ENCODE peak calls at places on chromosomes 2 and 18, in four cellular contexts. One of them, this sample, is unnamed.

GRCh38 chr2:217325251-217325650 is 465.4 kb upstream of the TNP1 start:
- DNase-seq in K562: no peak
- DNase-seq in HepG2: peak
- DNase-seq in GM12878: no peak
- DNase-seq in this sample: no peak

GRCh38 chr2:120394764-120395163 is 48.8 kb downstream of the INHBB start:
- DNase-seq in K562: no peak
- DNase-seq in HepG2: no peak
- DNase-seq in GM12878: no peak
- DNase-seq in this sample: no peak

GRCh38 chr2:190714958-190715357 is 66.1 kb downstream of the NAB1 start:
- DNase-seq in K562: no peak
- DNase-seq in HepG2: no peak
- DNase-seq in GM12878: no peak
- DNase-seq in this sample: no peak

GRCh38 chr2:227134591-227134990 is 29.4 kb downstream of the COL4A4 start:
- DNase-seq in K562: no peak
- DNase-seq in HepG2: no peak
- DNase-seq in GM12878: no peak
- DNase-seq in this sample: no peak

GRCh38 chr2:99031991-99032390 is 96.0 kb upstream of the CRACDL start:
- DNase-seq in K562: no peak
- DNase-seq in HepG2: no peak
- DNase-seq in GM12878: no peak
- DNase-seq in this sample: no peak

GRCh38 chr2:170324640-170325046 is 146.7 kb downstream of the MYO3B start:
- DNase-seq in K562: peak
- DNase-seq in HepG2: peak
- DNase-seq in GM12878: no peak
- DNase-seq in this sample: peak

GRCh38 chr2:172098287-172098649 is 4.4 kb downstream of the DLX2 start:
- DNase-seq in K562: no peak
- DNase-seq in HepG2: no peak
- DNase-seq in GM12878: no peak
- DNase-seq in this sample: peak

GRCh38 chr2:32735370-32735769 is 107.5 kb downstream of the TTC27 start:
- DNase-seq in K562: no peak
- DNase-seq in HepG2: no peak
- DNase-seq in GM12878: no peak
- DNase-seq in this sample: no peak

GRCh38 chr2:45069711-45070664 is 60.7 kb upstream of the SIX2 start:
- DNase-seq in K562: no peak
- DNase-seq in HepG2: no peak
- DNase-seq in GM12878: no peak
- DNase-seq in this sample: peak

GRCh38 chr2:100895402-100895801 is 75.5 kb downstream of the NPAS2 start:
- DNase-seq in K562: no peak
- DNase-seq in HepG2: no peak
- DNase-seq in GM12878: no peak
- DNase-seq in this sample: no peak

GRCh38 chr18:4581966-4582365 is 126.9 kb upstream of the DLGAP1 start:
- DNase-seq in K562: no peak
- DNase-seq in HepG2: no peak
- DNase-seq in GM12878: no peak
- DNase-seq in this sample: peak

GRCh38 chr2:24816404-24816803 is 23.2 kb downstream of the CENPO start:
- DNase-seq in K562: no peak
- DNase-seq in HepG2: no peak
- DNase-seq in GM12878: no peak
- DNase-seq in this sample: no peak

GRCh38 chr2:70984576-70985282 is 6.3 kb downstream of the ANKRD53 start:
- DNase-seq in K562: peak
- DNase-seq in HepG2: no peak
- DNase-seq in GM12878: no peak
- DNase-seq in this sample: peak

GRCh38 chr18:25832008-25832604 is 258.3 kb downstream of the SS18 start:
- DNase-seq in K562: peak
- DNase-seq in HepG2: peak
- DNase-seq in GM12878: no peak
- DNase-seq in this sample: peak

GRCh38 chr2:214750529-214750928 is 59.0 kb downstream of the BARD1 start:
- DNase-seq in K562: no peak
- DNase-seq in HepG2: no peak
- DNase-seq in GM12878: no peak
- DNase-seq in this sample: no peak

GRCh38 chr18:36139251-36139650 is 9.6 kb downstream of the ELP2 start:
- DNase-seq in K562: no peak
- DNase-seq in HepG2: no peak
- DNase-seq in GM12878: no peak
- DNase-seq in this sample: no peak

GRCh38 chr2:181923123-181923522 is 31.6 kb downstream of the ITPRID2 start:
- DNase-seq in K562: no peak
- DNase-seq in HepG2: no peak
- DNase-seq in GM12878: no peak
- DNase-seq in this sample: no peak

GRCh38 chr2:156562136-156562535 is 126.0 kb downstream of the GPD2 start:
- DNase-seq in K562: no peak
- DNase-seq in HepG2: no peak
- DNase-seq in GM12878: no peak
- DNase-seq in this sample: no peak

GRCh38 chr2:26274058-26274613 is 29.4 kb downstream of the HADHB start:
- DNase-seq in K562: no peak
- DNase-seq in HepG2: peak
- DNase-seq in GM12878: no peak
- DNase-seq in this sample: no peak

GRCh38 chr2:158932246-158932645 is 36.2 kb upstream of the TANC1 start:
- DNase-seq in K562: no peak
- DNase-seq in HepG2: no peak
- DNase-seq in GM12878: no peak
- DNase-seq in this sample: no peak

GRCh38 chr2:216344206-216344957 is 27.9 kb downstream of the MARCHF4 start:
- DNase-seq in K562: peak
- DNase-seq in HepG2: no peak
- DNase-seq in GM12878: no peak
- DNase-seq in this sample: peak

GRCh38 chr2:11980809-11981208 is 234.4 kb downstream of the LPIN1 start:
- DNase-seq in K562: no peak
- DNase-seq in HepG2: no peak
- DNase-seq in GM12878: no peak
- DNase-seq in this sample: no peak

GRCh38 chr2:109124982-109125594 is 3.9 kb upstream of the SH3RF3 start:
- DNase-seq in K562: no peak
- DNase-seq in HepG2: no peak
- DNase-seq in GM12878: no peak
- DNase-seq in this sample: peak

GRCh38 chr2:134455426-134455825 is 201.6 kb downstream of the MGAT5 start:
- DNase-seq in K562: no peak
- DNase-seq in HepG2: no peak
- DNase-seq in GM12878: no peak
- DNase-seq in this sample: no peak

GRCh38 chr2:152518656-152519580 is 183.9 kb downstream of the FMNL2 start:
- DNase-seq in K562: no peak
- DNase-seq in HepG2: no peak
- DNase-seq in GM12878: no peak
- DNase-seq in this sample: no peak

GRCh38 chr18:62282188-62282629 is 42.9 kb upstream of the TNFRSF11A start:
- DNase-seq in K562: no peak
- DNase-seq in HepG2: no peak
- DNase-seq in GM12878: no peak
- DNase-seq in this sample: no peak

GRCh38 chr18:34121157-34121807 is 103.4 kb downstream of the NOL4 start:
- DNase-seq in K562: no peak
- DNase-seq in HepG2: peak
- DNase-seq in GM12878: no peak
- DNase-seq in this sample: no peak

GRCh38 chr2:45625824-45626223 is 14.8 kb upstream of the SRBD1 start:
- DNase-seq in K562: no peak
- DNase-seq in HepG2: no peak
- DNase-seq in GM12878: no peak
- DNase-seq in this sample: no peak

GRCh38 chr2:238939521-238940403 is 91.9 kb downstream of the TWIST2 start:
- DNase-seq in K562: no peak
- DNase-seq in HepG2: no peak
- DNase-seq in GM12878: no peak
- DNase-seq in this sample: no peak

GRCh38 chr2:228599297-228599696 is 417.8 kb upstream of the SPHKAP start:
- DNase-seq in K562: no peak
- DNase-seq in HepG2: no peak
- DNase-seq in GM12878: no peak
- DNase-seq in this sample: no peak

GRCh38 chr2:37189452-37190153 is 1.1 kb upstream of the SULT6B1 start:
- DNase-seq in K562: no peak
- DNase-seq in HepG2: peak
- DNase-seq in GM12878: no peak
- DNase-seq in this sample: peak

GRCh38 chr2:67255933-67256615 is 141.1 kb upstream of the ETAA1 start:
- DNase-seq in K562: no peak
- DNase-seq in HepG2: no peak
- DNase-seq in GM12878: no peak
- DNase-seq in this sample: no peak

GRCh38 chr2:165952600-165953210 is 871 bp downstream of the TTC21B start:
- DNase-seq in K562: no peak
- DNase-seq in HepG2: peak
- DNase-seq in GM12878: no peak
- DNase-seq in this sample: no peak

GRCh38 chr18:32368170-32368569 is 102.5 kb downstream of the GAREM1 start:
- DNase-seq in K562: no peak
- DNase-seq in HepG2: no peak
- DNase-seq in GM12878: no peak
- DNase-seq in this sample: no peak

GRCh38 chr2:230872968-230873669 is 8.4 kb downstream of the ITM2C start:
- DNase-seq in K562: no peak
- DNase-seq in HepG2: no peak
- DNase-seq in GM12878: peak
- DNase-seq in this sample: no peak

GRCh38 chr2:158413581-158413980 is 43.0 kb downstream of the CCDC148 start:
- DNase-seq in K562: no peak
- DNase-seq in HepG2: no peak
- DNase-seq in GM12878: no peak
- DNase-seq in this sample: no peak

GRCh38 chr2:107305966-107306365 is 420.0 kb upstream of the ST6GAL2 start:
- DNase-seq in K562: no peak
- DNase-seq in HepG2: no peak
- DNase-seq in GM12878: no peak
- DNase-seq in this sample: no peak

GRCh38 chr2:221779614-221780067 is 207.5 kb upstream of the EPHA4 start:
- DNase-seq in K562: no peak
- DNase-seq in HepG2: no peak
- DNase-seq in GM12878: no peak
- DNase-seq in this sample: no peak

GRCh38 chr2:59233448-59233847 is 992.3 kb upstream of the FANCL start:
- DNase-seq in K562: no peak
- DNase-seq in HepG2: no peak
- DNase-seq in GM12878: no peak
- DNase-seq in this sample: no peak

GRCh38 chr2:949894-950626 is 589 bp upstream of the SNTG2 start:
- DNase-seq in K562: no peak
- DNase-seq in HepG2: no peak
- DNase-seq in GM12878: no peak
- DNase-seq in this sample: peak

GRCh38 chr2:946073-947005 is 4.3 kb upstream of the SNTG2 start:
- DNase-seq in K562: no peak
- DNase-seq in HepG2: no peak
- DNase-seq in GM12878: peak
- DNase-seq in this sample: no peak

GRCh38 chr2:951224-952006 is 766 bp downstream of the SNTG2 start:
- DNase-seq in K562: no peak
- DNase-seq in HepG2: no peak
- DNase-seq in GM12878: no peak
- DNase-seq in this sample: peak

GRCh38 chr2:950627-950992 is at the start of gene SNTG2:
- DNase-seq in K562: peak
- DNase-seq in HepG2: no peak
- DNase-seq in GM12878: no peak
- DNase-seq in this sample: peak

GRCh38 chr2:949384-949893 is 1.2 kb upstream of the SNTG2 start:
- DNase-seq in K562: no peak
- DNase-seq in HepG2: no peak
- DNase-seq in GM12878: no peak
- DNase-seq in this sample: peak
- TF ChIP-seq EZH2 in K562: no peak
- TF ChIP-seq EZH2 in HepG2: no peak
- TF ChIP-seq EZH2 in GM12878: no peak
- TF ChIP-seq EZH2 in this sample: no peak

DNA sequence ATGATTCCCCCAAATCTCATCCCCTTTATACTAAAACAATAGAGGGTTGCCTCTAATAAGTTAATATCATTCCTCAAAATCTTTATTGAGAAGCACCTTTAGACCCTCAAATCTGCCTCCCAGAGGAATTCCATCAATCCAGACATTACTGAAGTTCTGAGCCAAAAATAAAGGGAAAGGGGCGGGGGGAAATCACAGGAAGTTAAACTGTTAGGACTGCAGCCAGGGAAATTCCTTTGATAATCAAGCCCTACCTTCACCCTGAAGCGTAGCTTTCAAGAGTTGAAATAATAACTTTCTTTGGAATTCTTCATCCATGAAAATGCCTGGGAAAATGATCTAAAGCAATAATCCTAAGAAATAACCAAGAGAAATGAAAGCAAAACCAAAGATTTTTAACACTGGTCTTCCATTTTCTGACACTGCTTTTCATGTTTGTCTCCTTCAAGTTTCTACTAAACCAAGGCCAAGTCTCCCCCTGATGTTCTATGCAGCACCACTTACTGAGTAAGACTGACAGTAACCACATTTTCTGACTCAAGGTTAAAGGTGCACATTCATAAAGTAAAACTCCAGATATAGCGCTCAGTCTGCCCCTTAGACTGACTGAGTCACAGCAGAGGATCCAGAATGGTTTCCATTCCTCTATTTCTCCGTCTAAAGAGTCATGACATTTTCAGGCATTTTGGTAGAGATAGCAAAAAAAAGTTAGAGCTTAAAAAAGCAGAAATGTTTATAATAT is 78.2 kb downstream of the TCF4 start:
- DNase-seq in K562: no peak
- DNase-seq in HepG2: no peak
- DNase-seq in GM12878: peak
- DNase-seq in this sample: peak
- TF ChIP-seq JUNB in K562: no peak
- TF ChIP-seq JUNB in HepG2: no peak
- TF ChIP-seq JUNB in GM12878: no peak
- TF ChIP-seq JUNB in this sample: no peak

GRCh38 chr2:132038179-132038882 is 123.4 kb downstream of the ANKRD30BL start:
- DNase-seq in K562: no peak
- DNase-seq in HepG2: no peak
- DNase-seq in GM12878: no peak
- DNase-seq in this sample: peak
- TF ChIP-seq EZH2 in K562: peak
- TF ChIP-seq EZH2 in HepG2: peak
- TF ChIP-seq EZH2 in GM12878: no peak
- TF ChIP-seq EZH2 in this sample: peak

GRCh38 chr2:69428981-69429380 is 8.3 kb downstream of the NFU1 start:
- DNase-seq in K562: no peak
- DNase-seq in HepG2: no peak
- DNase-seq in GM12878: no peak
- DNase-seq in this sample: no peak
- TF ChIP-seq JUNB in K562: no peak
- TF ChIP-seq JUNB in HepG2: no peak
- TF ChIP-seq JUNB in GM12878: no peak
- TF ChIP-seq JUNB in this sample: no peak

This sample was measured in GM23338.